ENCODE peak calls at places on chromosomes 2 and 18, in ten cellular contexts. G is SK-N-DZ; N is small intestine; J is HT1080; V is HCT116; M is stimulated activated CD4-positive, alpha-beta T cell treated with anti-CD3 and anti-CD28 coated beads, Interleukin-2, amount 100 ng/mL, for 24 hours; R is NCI-H510A; E is astrocyte of the spinal cord; Z is left colon; Y is lower leg skin. Q is an unnamed sample.

GRCh38 chr2:232522014-232522854 is 2.0 kb downstream of the PRSS56 start:
- DNase-seq in G (no peak), N (peak), J (no peak), V (no peak), M (peak), R (no peak), E (no peak), Z (no peak), Y (no peak), Q (no peak)

GRCh38 chr2:112187805-112188596 is 49.8 kb downstream of the FBLN7 start:
- DNase-seq in G (no peak), N (peak), J (peak), V (peak), M (peak), R (no peak), E (no peak), Z (no peak), Y (no peak), Q (peak)

GRCh38 chr2:85259865-85260264 is 67.9 kb downstream of the TGOLN2 start:
- DNase-seq in G (no peak), N (no peak), J (no peak), V (no peak), M (no peak), R (no peak), E (no peak), Z (no peak), Y (no peak), Q (no peak)

GRCh38 chr2:15761056-15761455 is 169.4 kb downstream of the DDX1 start:
- DNase-seq in G (peak), N (no peak), J (no peak), V (no peak), M (no peak), R (no peak), E (no peak), Z (no peak), Y (no peak), Q (no peak)

GRCh38 chr2:160406591-160407392 is 86.8 kb downstream of the RBMS1 start:
- DNase-seq in G (peak), N (peak), J (peak), V (peak), M (peak), R (no peak), E (peak), Z (peak), Y (peak), Q (peak)

GRCh38 chr2:156896294-156896693 is 361.2 kb upstream of the GALNT5 start:
- DNase-seq in G (no peak), N (no peak), J (peak), V (no peak), M (no peak), R (no peak), E (peak), Z (no peak), Y (no peak), Q (peak)

GRCh38 chr18:79372461-79372860 is 23.3 kb upstream of the NFATC1 start:
- DNase-seq in G (no peak), N (no peak), J (no peak), V (no peak), M (no peak), R (no peak), E (no peak), Z (no peak), Y (no peak), Q (no peak)

GRCh38 chr2:232761301-232761907 is 15.0 kb downstream of the KCNJ13 start:
- DNase-seq in G (peak), N (peak), J (peak), V (peak), M (peak), R (peak), E (peak), Z (no peak), Y (no peak), Q (peak)

GRCh38 chr2:238457927-238458324 is 31.2 kb downstream of the ASB1 start:
- DNase-seq in G (no peak), N (no peak), J (no peak), V (no peak), M (no peak), R (no peak), E (no peak), Z (no peak), Y (no peak), Q (no peak)

GRCh38 chr18:55998071-55998522 is 410.1 kb upstream of the TCF4 start:
- DNase-seq in G (no peak), N (no peak), J (no peak), V (no peak), M (no peak), R (no peak), E (peak), Z (no peak), Y (no peak), Q (peak)